ENCODE peak calls at places on chromosomes 13 and 19, in eight cellular contexts. B, U, A, Z, D, N, F and Y are unnamed samples.

GRCh38 chr19:12872941-12873890 is 8.0 kb downstream of the DNASE2 start:
- DNase-seq in Z (peak), U (peak), A (peak), F (peak), D (no peak), B (peak), N (no peak), Y (peak)

GRCh38 chr13:113657851-113658741 is at the start of gene ATP4B:
- DNase-seq in F (no peak), Z (no peak), U (no peak), N (no peak), A (peak), B (no peak), D (no peak), Y (no peak)

GRCh38 chr13:33073338-33073737 is 57.1 kb downstream of the KL start:
- DNase-seq in Z (no peak), U (no peak), B (no peak), D (no peak), A (no peak), F (no peak), N (no peak), Y (no peak)

GRCh38 chr19:35546532-35546931 is 1.1 kb downstream of the TMEM147 start:
- DNase-seq in Z (no peak), N (no peak), A (no peak), U (no peak), B (no peak), F (no peak), D (no peak), Y (no peak)

GRCh38 chr19:34662919-34663318 is 14.0 kb downstream of the SCGB2B2 start:
- DNase-seq in Z (peak), F (peak), U (peak), D (no peak), N (no peak), A (no peak), B (no peak), Y (peak)

GRCh38 chr19:45130888-45131615 is 29.7 kb downstream of the NKPD1 start:
- DNase-seq in U (no peak), D (no peak), Z (peak), A (no peak), N (no peak), B (peak), F (peak), Y (peak)

GRCh38 chr19:38024991-38025716 is 118.1 kb downstream of the SIPA1L3 start:
- DNase-seq in F (no peak), U (no peak), N (no peak), A (no peak), B (no peak), D (no peak), Z (no peak), Y (no peak)

GRCh38 chr13:20101467-20102316 is 59.2 kb downstream of the GJA3 start:
- DNase-seq in N (no peak), F (no peak), A (no peak), U (no peak), B (no peak), D (no peak), Z (no peak), Y (no peak)

GRCh38 chr13:30196025-30196424 is 111.3 kb downstream of the KATNAL1 start:
- DNase-seq in A (no peak), U (peak), N (no peak), B (no peak), Z (no peak), D (no peak), F (no peak), Y (no peak)

GRCh38 chr19:45187421-45188100 is 9.0 kb downstream of the BLOC1S3 start:
- DNase-seq in N (no peak), A (no peak), Z (peak), F (no peak), D (no peak), B (no peak), U (no peak), Y (no peak)

GRCh38 chr13:76820759-76821158 is 65.4 kb downstream of the KCTD12 start:
- DNase-seq in B (no peak), A (no peak), N (peak), D (no peak), U (peak), Z (no peak), F (no peak), Y (peak)
- H3K4me3 ChIP-seq in B (no peak), A (no peak), N (no peak), D (no peak), U (no peak), Z (no peak), F (no peak), Y (no peak)

GRCh38 chr19:46713781-46714522 is 3.0 kb downstream of the PRKD2 start:
- DNase-seq in N (peak), D (peak), F (peak), U (peak), Z (peak), B (peak), A (peak), Y (peak)

GRCh38 chr19:46715620-46716012 is 1.3 kb downstream of the PRKD2 start:
- DNase-seq in D (no peak), A (no peak), B (no peak), N (no peak), U (no peak), Z (no peak), F (no peak), Y (no peak)

GRCh38 chr19:46716013-46716671 is 772 bp downstream of the PRKD2 start:
- DNase-seq in D (no peak), B (peak), U (no peak), A (peak), Z (no peak), F (no peak), N (no peak), Y (no peak)

GRCh38 chr19:46714523-46715106 is 2.3 kb downstream of the PRKD2 start:
- DNase-seq in Z (peak), A (peak), D (no peak), B (peak), U (no peak), N (no peak), F (no peak), Y (peak)

GRCh38 chr19:46710687-46711086 is 6.2 kb downstream of the PRKD2 start:
- DNase-seq in U (no peak), B (no peak), F (no peak), D (no peak), N (no peak), Z (no peak), A (no peak), Y (no peak)
- TF ChIP-seq CTCF in U (no peak), B (no peak), F (no peak), D (no peak), N (no peak), Z (no peak), A (no peak), Y (no peak)

DNA sequence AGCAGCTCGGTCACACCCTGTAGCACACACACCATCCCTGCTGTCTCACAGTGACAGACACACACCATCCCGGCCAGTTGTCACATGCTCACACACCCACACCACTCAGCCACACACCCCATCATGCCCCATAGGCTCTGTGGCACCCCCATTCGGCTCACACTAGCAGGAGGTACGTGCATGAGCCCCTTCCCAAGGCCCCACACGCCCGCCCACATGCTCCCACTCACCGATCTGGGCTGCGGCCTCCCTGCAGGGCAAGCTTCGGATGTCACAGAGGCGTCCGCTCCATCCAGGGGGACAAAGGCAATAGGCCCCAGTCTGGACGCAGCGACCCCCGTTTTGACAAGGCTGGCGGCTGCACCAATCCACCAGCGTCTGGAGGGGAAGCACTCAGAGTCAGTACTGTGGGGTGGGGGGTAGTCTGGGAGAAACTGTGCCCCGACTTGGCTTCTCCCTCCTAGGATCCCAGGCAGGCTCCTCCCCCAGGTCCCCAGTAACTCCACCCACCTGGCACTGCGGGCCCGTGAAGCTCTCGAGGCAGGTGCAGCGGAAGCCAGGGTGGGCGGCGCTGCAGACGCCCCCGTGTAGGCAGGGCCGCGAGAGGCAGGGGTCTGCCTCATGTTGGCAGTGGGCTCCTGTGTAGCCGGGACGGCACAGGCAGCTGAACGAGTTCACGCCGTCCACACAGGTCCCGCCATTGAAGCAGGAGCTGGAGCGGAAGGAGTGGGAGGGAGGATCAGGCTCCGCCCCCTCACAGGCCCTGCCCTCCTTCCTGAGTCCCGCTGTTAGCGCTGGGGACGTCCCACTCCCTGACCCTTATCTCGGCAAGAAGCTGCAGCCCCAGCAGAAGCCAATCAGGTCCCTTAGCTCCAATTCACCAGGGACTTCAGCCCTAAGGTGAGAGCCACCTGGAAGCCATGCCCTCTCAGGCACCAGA is 20.1 kb downstream of the NOTCH3 start:
- DNase-seq in D (no peak), B (no peak), U (no peak), N (no peak), F (no peak), A (peak), Z (no peak), Y (no peak)
- H3K4me3 ChIP-seq in D (peak), B (no peak), U (no peak), N (no peak), F (peak), A (peak), Z (no peak), Y (no peak)

GRCh38 chr19:18192673-18193387 is at the start of gene MPV17L2:
- DNase-seq in U (peak), A (peak), F (peak), B (peak), D (peak), Z (peak), N (peak), Y (peak)
- TF ChIP-seq CTCF in U (no peak), A (no peak), F (no peak), B (no peak), D (no peak), Z (no peak), N (peak), Y (no peak)

DNA sequence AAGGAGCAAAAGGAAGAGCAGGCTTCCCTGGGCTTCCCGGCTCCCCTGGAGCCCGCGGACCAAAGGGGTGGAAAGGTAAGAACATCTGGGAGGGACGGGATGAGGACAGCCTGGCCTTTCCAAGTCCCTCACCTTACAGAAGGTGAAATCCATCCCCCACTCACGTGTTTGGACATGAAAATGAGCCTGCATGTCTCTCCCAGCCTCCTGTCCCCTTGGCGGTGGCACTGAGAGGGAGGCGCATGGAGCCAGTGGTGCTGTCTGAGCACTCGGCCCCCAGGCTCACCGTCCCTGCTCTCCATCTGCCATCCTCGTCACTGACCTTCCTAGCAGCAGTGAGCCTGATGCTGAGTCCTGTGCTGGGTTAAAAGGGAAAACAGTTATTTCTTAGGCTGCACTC is 104.2 kb downstream of the RAB20 start:
- DNase-seq in A (no peak), D (no peak), F (no peak), Z (no peak), U (no peak), N (no peak), B (no peak), Y (no peak)
- H3K4me3 ChIP-seq in A (no peak), D (no peak), F (no peak), Z (no peak), U (no peak), N (no peak), B (no peak), Y (no peak)

GRCh38 chr19:43318796-43319314 is 34.6 kb upstream of the CD177 start:
- DNase-seq in Z (no peak), U (no peak), N (no peak), A (no peak), D (no peak), B (no peak), F (no peak), Y (no peak)

GRCh38 chr19:43313711-43314495 is 39.6 kb upstream of the CD177 start:
- DNase-seq in D (no peak), U (no peak), B (no peak), N (no peak), F (no peak), A (no peak), Z (no peak), Y (no peak)

GRCh38 chr19:43315851-43316250 is 37.6 kb upstream of the CD177 start:
- DNase-seq in Z (no peak), A (no peak), N (no peak), F (no peak), U (no peak), B (no peak), D (no peak), Y (no peak)

GRCh38 chr19:43316591-43317319 is 36.7 kb upstream of the CD177 start:
- DNase-seq in B (no peak), A (peak), D (no peak), F (no peak), U (peak), N (no peak), Z (peak), Y (peak)

GRCh38 chr19:43318203-43318602 is 35.3 kb upstream of the CD177 start:
- DNase-seq in F (no peak), U (no peak), D (no peak), Z (no peak), B (no peak), A (no peak), N (no peak), Y (no peak)
- TF ChIP-seq CTCF in F (no peak), U (no peak), D (no peak), Z (no peak), B (no peak), A (no peak), N (no peak), Y (no peak)

GRCh38 chr19:18894254-18895037 is 1.5 kb downstream of the CERS1 start:
- DNase-seq in U (peak), N (no peak), D (no peak), B (no peak), Z (no peak), F (no peak), A (no peak), Y (no peak)
- H3K4me3 ChIP-seq in U (no peak), N (peak), D (peak), B (peak), Z (no peak), F (no peak), A (peak), Y (no peak)

DNA sequence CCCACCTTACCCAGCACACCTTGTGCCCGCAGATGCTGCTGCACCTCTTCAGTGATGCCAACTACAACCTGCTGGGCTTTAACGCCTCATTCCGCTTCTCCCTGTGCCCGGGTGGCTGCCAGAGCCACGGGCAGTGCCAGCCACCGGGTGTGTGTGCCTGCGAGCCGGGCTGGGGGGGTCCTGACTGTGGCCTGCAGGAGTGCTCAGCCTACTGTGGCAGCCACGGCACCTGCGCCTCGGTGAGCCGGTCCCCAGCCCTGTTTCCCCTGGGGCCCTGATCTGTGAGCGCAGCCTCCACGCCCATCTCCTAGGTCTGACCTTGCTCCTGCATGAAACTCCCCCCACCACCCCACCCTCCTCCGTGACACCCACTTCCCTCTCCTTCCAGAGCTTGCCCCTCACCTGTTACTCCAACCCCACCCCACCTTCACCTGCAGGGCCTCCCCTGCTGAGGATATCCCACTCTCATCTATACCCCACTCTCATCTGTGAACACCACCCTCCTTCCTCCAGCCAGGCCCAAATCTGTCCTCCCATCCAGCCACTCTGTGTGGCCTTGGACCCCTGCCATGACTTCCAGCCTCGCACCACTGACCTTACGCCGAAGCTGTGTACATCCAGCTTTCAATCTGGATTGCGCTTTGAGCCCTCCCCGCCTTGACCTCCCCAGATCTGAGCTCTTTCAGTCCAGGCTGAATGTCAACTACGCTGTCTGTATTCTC is 8.7 kb downstream of the MEGF8 start:
- DNase-seq in D (no peak), U (no peak), A (no peak), B (no peak), N (no peak), Z (no peak), F (no peak), Y (no peak)
- TF ChIP-seq CTCF in D (no peak), U (no peak), A (no peak), B (no peak), N (no peak), Z (no peak), F (no peak), Y (no peak)

DNA sequence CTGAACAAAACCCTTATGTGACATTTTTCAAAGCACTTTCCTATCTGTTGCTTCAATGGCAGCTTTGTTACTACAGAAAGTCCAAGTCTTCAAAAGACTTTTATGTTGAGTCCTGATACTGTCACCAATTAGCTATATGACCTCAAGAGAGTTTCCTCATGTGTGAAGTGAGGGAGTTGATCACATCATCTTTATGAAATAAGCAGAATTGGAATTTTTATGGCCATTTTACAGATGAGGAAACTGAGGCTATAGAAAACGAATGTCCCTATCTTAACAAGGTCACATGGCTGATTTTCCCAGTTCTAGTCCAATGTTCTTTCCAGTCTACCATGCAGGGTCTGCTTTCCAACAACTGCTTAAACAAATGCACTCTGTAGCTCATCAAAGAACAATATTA is 2.6 kb downstream of the TNFRSF19 start:
- DNase-seq in B (no peak), A (no peak), D (no peak), U (no peak), F (no peak), Z (peak), N (no peak), Y (no peak)
- H3K4me3 ChIP-seq in B (no peak), A (no peak), D (no peak), U (no peak), F (no peak), Z (peak), N (no peak), Y (peak)